ENCODE peak calls at places on chromosomes 7 and 10, in seven cellular contexts. K is neural progenitor cell; Z is CD8-positive, alpha-beta T cell; M is uterus; F is LNCaP clone FGC; C is astrocyte of the spinal cord; V is AG04450. G is an unnamed sample.

GRCh38 chr7:47382200-47382599 is 199.7 kb downstream of the TNS3 start:
- DNase-seq in F (no peak), Z (no peak), K (no peak), C (no peak), V (no peak), M (no peak), G (no peak)

GRCh38 chr7:73718905-73719805 is at the start of gene STX1A:
- DNase-seq in C (peak), V (no peak), Z (peak), F (no peak), K (peak), M (no peak), G (peak)

GRCh38 chr10:107546239-107546638 is 381.7 kb upstream of the SORCS1 start:
- DNase-seq in Z (no peak), C (peak), K (no peak), F (no peak), V (no peak), M (no peak), G (no peak)

GRCh38 chr7:72069263-72069662 is 342.9 kb downstream of the CALN1 start:
- DNase-seq in Z (no peak), M (no peak), K (no peak), F (no peak), V (no peak), C (no peak), G (no peak)

GRCh38 chr10:49831352-49832040 is 69.4 kb upstream of the OGDHL start:
- DNase-seq in M (peak), K (peak), Z (no peak), C (peak), V (no peak), F (no peak), G (no peak)

GRCh38 chr7:85261341-85261740 is 74.5 kb upstream of the SEMA3D start:
- DNase-seq in K (no peak), M (no peak), C (no peak), Z (no peak), F (no peak), V (no peak), G (no peak)

GRCh38 chr10:65769828-65770227 is 1156.0 kb upstream of the LRRTM3 start:
- DNase-seq in C (peak), V (no peak), M (no peak), Z (no peak), K (no peak), F (no peak), G (no peak)

GRCh38 chr7:43314379-43315158 is 202.1 kb downstream of the HECW1 start:
- DNase-seq in C (no peak), V (no peak), F (no peak), Z (no peak), M (no peak), K (no peak), G (no peak)

GRCh38 chr10:71888248-71888622 is 37.2 kb upstream of the PSAP start:
- DNase-seq in V (no peak), M (no peak), K (no peak), Z (no peak), C (no peak), F (no peak), G (no peak)

GRCh38 chr7:158517571-158517970 is 70.1 kb downstream of the PTPRN2 start:
- DNase-seq in F (no peak), K (no peak), C (no peak), V (no peak), Z (no peak), M (no peak), G (no peak)

GRCh38 chr7:30134523-30135270 is at the start of gene MTURN:
- DNase-seq in V (peak), K (peak), C (peak), Z (peak), F (peak), M (peak), G (peak)

GRCh38 chr10:5625992-5626777 is 40.2 kb downstream of the ASB13 start:
- DNase-seq in V (no peak), F (peak), K (no peak), Z (no peak), C (no peak), M (no peak), G (peak)

GRCh38 chr7:5143106-5143505 is 46.9 kb upstream of the WIPI2 start:
- DNase-seq in V (no peak), F (no peak), C (no peak), Z (peak), M (no peak), K (no peak), G (no peak)

GRCh38 chr10:122877264-122877663 is 2.1 kb downstream of the FAM24B start:
- DNase-seq in C (no peak), Z (no peak), M (no peak), F (no peak), K (no peak), V (no peak), G (no peak)

GRCh38 chr7:97480700-97481410 is 251.0 kb upstream of the TAC1 start:
- DNase-seq in V (no peak), F (no peak), K (no peak), C (no peak), M (no peak), Z (no peak), G (no peak)

GRCh38 chr10:48545462-48546145 is 59.3 kb downstream of the ARHGAP22 start:
- DNase-seq in Z (no peak), K (no peak), V (no peak), F (no peak), C (no peak), M (no peak), G (no peak)

GRCh38 chr10:8103543-8103942 is 49.1 kb downstream of the GATA3 start:
- DNase-seq in V (no peak), F (no peak), K (no peak), Z (no peak), M (no peak), C (no peak), G (no peak)

DNA sequence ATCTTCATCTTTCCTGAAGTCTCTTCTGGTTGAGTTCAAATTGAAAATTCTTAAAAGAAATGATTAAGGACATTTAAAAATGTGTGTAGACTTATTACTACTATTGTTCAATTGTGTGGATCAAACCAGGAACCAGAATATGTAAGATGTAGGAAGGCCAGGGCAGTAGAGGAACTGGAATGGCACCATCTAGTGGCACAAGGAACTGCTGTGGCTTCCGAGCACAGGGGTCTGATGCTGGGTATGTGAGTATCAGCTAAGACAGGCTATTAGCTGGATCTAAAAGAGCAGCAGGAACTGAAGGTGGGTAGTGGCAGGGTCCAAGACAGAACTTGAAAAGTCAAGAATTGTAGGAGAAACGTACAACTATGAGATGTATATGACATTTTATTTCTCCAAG is 247.3 kb downstream of the SEMA3A start:
- DNase-seq in Z (no peak), C (no peak), M (no peak), V (no peak), F (no peak), K (peak), G (no peak)
- TF ChIP-seq CTCF in Z (no peak), C (peak), M (no peak), V (peak), F (peak), K (peak), G (no peak)

DNA sequence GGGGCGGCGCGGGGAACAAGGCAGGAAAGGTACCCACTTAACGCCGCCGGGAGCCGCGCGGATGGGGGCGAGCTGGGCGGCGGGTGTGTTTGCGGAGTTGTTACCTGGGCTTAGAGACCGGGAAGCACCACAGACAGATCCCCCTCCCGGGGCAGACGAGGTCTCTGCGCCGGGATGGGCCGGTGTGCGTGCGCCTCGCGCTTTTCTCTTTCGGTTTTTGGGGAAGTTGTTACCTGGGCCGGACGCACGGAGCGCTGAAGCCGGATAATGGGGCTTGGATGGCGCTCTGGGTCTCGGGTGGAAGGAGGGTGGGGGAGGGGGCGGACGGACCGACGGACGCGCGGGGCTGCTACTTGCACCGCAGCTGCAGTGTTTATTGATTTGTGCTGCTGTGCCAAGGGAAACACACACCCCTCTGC is 1.2 kb downstream of the ZEB1 start:
- DNase-seq in K (peak), F (no peak), M (peak), C (peak), Z (peak), V (no peak), G (no peak)
- H3K4me3 ChIP-seq in K (peak), F (peak), M (peak), C (peak), Z (peak), V (peak), G (peak)

GRCh38 chr10:102151774-102152544 is at the start of gene NOLC1:
- DNase-seq in V (peak), F (peak), K (peak), Z (peak), C (peak), M (peak), G (peak)
- TF ChIP-seq CTCF in V (no peak), F (no peak), K (no peak), Z (no peak), C (no peak), M (no peak), G (no peak)

GRCh38 chr10:119655566-119656001 is 4.4 kb downstream of the BAG3 start:
- DNase-seq in Z (peak), K (no peak), C (peak), F (no peak), V (peak), M (peak), G (peak)
- H3K4me3 ChIP-seq in Z (peak), K (no peak), C (peak), F (peak), V (peak), M (peak), G (no peak)